ENCODE peak calls at places on chromosomes 11 and 22, in five cellular contexts. One of them, this sample, is unnamed.

GRCh38 chr11:128624269-128625170 is 37.2 kb upstream of the ETS1 start:
- DNase-seq in AG09319: no peak
- DNase-seq in activated naive CD4-positive, alpha-beta T cell treated with anti-CD3 and anti-CD28 coated beads for 36 hours: peak
- DNase-seq in transverse colon: peak
- DNase-seq in cardiac fibroblast: no peak
- DNase-seq in this sample: no peak

GRCh38 chr11:113505541-113506375 is 30.6 kb upstream of the DRD2 start:
- DNase-seq in AG09319: no peak
- DNase-seq in activated naive CD4-positive, alpha-beta T cell treated with anti-CD3 and anti-CD28 coated beads for 36 hours: no peak
- DNase-seq in transverse colon: no peak
- DNase-seq in cardiac fibroblast: peak
- DNase-seq in this sample: peak

GRCh38 chr11:117221775-117222517 is 9.9 kb downstream of the PCSK7 start:
- DNase-seq in AG09319: no peak
- DNase-seq in activated naive CD4-positive, alpha-beta T cell treated with anti-CD3 and anti-CD28 coated beads for 36 hours: no peak
- DNase-seq in transverse colon: peak
- DNase-seq in cardiac fibroblast: peak
- DNase-seq in this sample: peak

GRCh38 chr22:33381531-33382406 is 323.6 kb upstream of the SYN3 start:
- DNase-seq in AG09319: no peak
- DNase-seq in activated naive CD4-positive, alpha-beta T cell treated with anti-CD3 and anti-CD28 coated beads for 36 hours: no peak
- DNase-seq in transverse colon: no peak
- DNase-seq in cardiac fibroblast: no peak
- DNase-seq in this sample: no peak

GRCh38 chr11:60334005-60334620 is 7.1 kb downstream of the MS4A6E start:
- DNase-seq in AG09319: no peak
- DNase-seq in activated naive CD4-positive, alpha-beta T cell treated with anti-CD3 and anti-CD28 coated beads for 36 hours: peak
- DNase-seq in transverse colon: peak
- DNase-seq in cardiac fibroblast: peak
- DNase-seq in this sample: peak

GRCh38 chr11:126337472-126338241 is 17.8 kb upstream of the ST3GAL4 start:
- DNase-seq in AG09319: no peak
- DNase-seq in activated naive CD4-positive, alpha-beta T cell treated with anti-CD3 and anti-CD28 coated beads for 36 hours: no peak
- DNase-seq in transverse colon: no peak
- DNase-seq in cardiac fibroblast: no peak
- DNase-seq in this sample: no peak

GRCh38 chr11:12674936-12675696 is 895 bp downstream of the TEAD1 start:
- DNase-seq in AG09319: no peak
- DNase-seq in activated naive CD4-positive, alpha-beta T cell treated with anti-CD3 and anti-CD28 coated beads for 36 hours: no peak
- DNase-seq in transverse colon: no peak
- DNase-seq in cardiac fibroblast: peak
- DNase-seq in this sample: peak

GRCh38 chr11:77002776-77003175 is 31.4 kb upstream of the B3GNT6 start:
- DNase-seq in AG09319: no peak
- DNase-seq in activated naive CD4-positive, alpha-beta T cell treated with anti-CD3 and anti-CD28 coated beads for 36 hours: no peak
- DNase-seq in transverse colon: no peak
- DNase-seq in cardiac fibroblast: no peak
- DNase-seq in this sample: no peak

GRCh38 chr11:31397239-31397834 is 27.7 kb downstream of the DNAJC24 start:
- DNase-seq in AG09319: no peak
- DNase-seq in activated naive CD4-positive, alpha-beta T cell treated with anti-CD3 and anti-CD28 coated beads for 36 hours: no peak
- DNase-seq in transverse colon: no peak
- DNase-seq in cardiac fibroblast: peak
- DNase-seq in this sample: no peak

GRCh38 chr11:9385288-9385902 is 943 bp downstream of the IPO7 start:
- DNase-seq in AG09319: no peak
- DNase-seq in activated naive CD4-positive, alpha-beta T cell treated with anti-CD3 and anti-CD28 coated beads for 36 hours: peak
- DNase-seq in transverse colon: no peak
- DNase-seq in cardiac fibroblast: no peak
- DNase-seq in this sample: no peak

GRCh38 chr22:12613199-12613598 is 2914.8 kb upstream of the OR11H1 start:
- DNase-seq in AG09319: no peak
- DNase-seq in activated naive CD4-positive, alpha-beta T cell treated with anti-CD3 and anti-CD28 coated beads for 36 hours: no peak
- DNase-seq in transverse colon: no peak
- DNase-seq in cardiac fibroblast: no peak
- DNase-seq in this sample: no peak

GRCh38 chr11:69640995-69641581 is at the start of gene CCND1:
- DNase-seq in AG09319: peak
- DNase-seq in activated naive CD4-positive, alpha-beta T cell treated with anti-CD3 and anti-CD28 coated beads for 36 hours: peak
- DNase-seq in transverse colon: peak
- DNase-seq in cardiac fibroblast: peak
- DNase-seq in this sample: peak

GRCh38 chr11:45994421-45995341 is 72.2 kb downstream of the LARGE2 start:
- DNase-seq in AG09319: no peak
- DNase-seq in activated naive CD4-positive, alpha-beta T cell treated with anti-CD3 and anti-CD28 coated beads for 36 hours: no peak
- DNase-seq in transverse colon: no peak
- DNase-seq in cardiac fibroblast: peak
- DNase-seq in this sample: no peak

GRCh38 chr11:61967924-61968757 is 707 bp upstream of the FTH1 start:
- DNase-seq in AG09319: no peak
- DNase-seq in activated naive CD4-positive, alpha-beta T cell treated with anti-CD3 and anti-CD28 coated beads for 36 hours: peak
- DNase-seq in transverse colon: peak
- DNase-seq in cardiac fibroblast: peak
- DNase-seq in this sample: no peak

GRCh38 chr11:72723508-72723907 is 28.7 kb downstream of the ARAP1 start:
- DNase-seq in AG09319: no peak
- DNase-seq in activated naive CD4-positive, alpha-beta T cell treated with anti-CD3 and anti-CD28 coated beads for 36 hours: no peak
- DNase-seq in transverse colon: no peak
- DNase-seq in cardiac fibroblast: no peak
- DNase-seq in this sample: no peak

This sample was measured in testis.